ENCODE peak calls at places on chromosomes 7 and 10, in eight cellular contexts. One of them, this sample, is unnamed.

GRCh38 chr10:89458760-89459159 is 44.4 kb downstream of the IFIT5 start:
- DNase-seq in mesendoderm: no peak
- DNase-seq in renal cortical epithelial cell: no peak
- DNase-seq in activated naive CD4-positive, alpha-beta T cell treated with Interleukin-2 at 50 U/mL for 16 hours: no peak
- DNase-seq in hypothalamus: no peak
- DNase-seq in Peyer's patch: no peak
- DNase-seq in stimulated activated CD8-positive, alpha-beta memory T cell treated with anti-CD3 and anti-CD28 coated beads, Interleukin-2, amount 100 ng/mL, for 48 hours: no peak
- DNase-seq in CD8-positive, alpha-beta T cell: no peak
- DNase-seq in this sample: no peak

GRCh38 chr7:138550337-138550736 is 90.3 kb downstream of the TRIM24 start:
- DNase-seq in stimulated activated CD8-positive, alpha-beta memory T cell treated with anti-CD3 and anti-CD28 coated beads, Interleukin-2, amount 100 ng/mL, for 48 hours: no peak
- DNase-seq in CD8-positive, alpha-beta T cell: no peak
- DNase-seq in Peyer's patch: no peak
- DNase-seq in hypothalamus: no peak
- DNase-seq in activated naive CD4-positive, alpha-beta T cell treated with Interleukin-2 at 50 U/mL for 16 hours: no peak
- DNase-seq in mesendoderm: no peak
- DNase-seq in renal cortical epithelial cell: no peak
- DNase-seq in this sample: no peak

GRCh38 chr10:77970869-77971803 is 44.6 kb upstream of the DLG5 start:
- DNase-seq in activated naive CD4-positive, alpha-beta T cell treated with Interleukin-2 at 50 U/mL for 16 hours: no peak
- DNase-seq in mesendoderm: peak; percentile 95
- DNase-seq in renal cortical epithelial cell: peak; percentile 62
- DNase-seq in CD8-positive, alpha-beta T cell: no peak
- DNase-seq in stimulated activated CD8-positive, alpha-beta memory T cell treated with anti-CD3 and anti-CD28 coated beads, Interleukin-2, amount 100 ng/mL, for 48 hours: no peak
- DNase-seq in Peyer's patch: peak; percentile 73
- DNase-seq in hypothalamus: no peak
- DNase-seq in this sample: no peak

GRCh38 chr10:1213707-1214675 is 157.8 kb downstream of the WDR37 start:
- DNase-seq in renal cortical epithelial cell: no peak
- DNase-seq in stimulated activated CD8-positive, alpha-beta memory T cell treated with anti-CD3 and anti-CD28 coated beads, Interleukin-2, amount 100 ng/mL, for 48 hours: no peak
- DNase-seq in hypothalamus: no peak
- DNase-seq in CD8-positive, alpha-beta T cell: no peak
- DNase-seq in Peyer's patch: peak; percentile 21
- DNase-seq in mesendoderm: no peak
- DNase-seq in activated naive CD4-positive, alpha-beta T cell treated with Interleukin-2 at 50 U/mL for 16 hours: no peak
- DNase-seq in this sample: no peak

GRCh38 chr7:107502797-107503196 is 32.9 kb downstream of the GPR22 start:
- DNase-seq in renal cortical epithelial cell: no peak
- DNase-seq in activated naive CD4-positive, alpha-beta T cell treated with Interleukin-2 at 50 U/mL for 16 hours: no peak
- DNase-seq in stimulated activated CD8-positive, alpha-beta memory T cell treated with anti-CD3 and anti-CD28 coated beads, Interleukin-2, amount 100 ng/mL, for 48 hours: no peak
- DNase-seq in CD8-positive, alpha-beta T cell: no peak
- DNase-seq in hypothalamus: no peak
- DNase-seq in Peyer's patch: no peak
- DNase-seq in mesendoderm: no peak
- DNase-seq in this sample: no peak

GRCh38 chr7:134512271-134512670 is 15.1 kb upstream of the AKR1B10 start:
- DNase-seq in hypothalamus: no peak
- DNase-seq in renal cortical epithelial cell: no peak
- DNase-seq in mesendoderm: no peak
- DNase-seq in CD8-positive, alpha-beta T cell: no peak
- DNase-seq in stimulated activated CD8-positive, alpha-beta memory T cell treated with anti-CD3 and anti-CD28 coated beads, Interleukin-2, amount 100 ng/mL, for 48 hours: no peak
- DNase-seq in Peyer's patch: no peak
- DNase-seq in activated naive CD4-positive, alpha-beta T cell treated with Interleukin-2 at 50 U/mL for 16 hours: no peak
- DNase-seq in this sample: no peak

GRCh38 chr7:116212859-116213258 is 2.5 kb downstream of the TES start:
- DNase-seq in Peyer's patch: no peak
- DNase-seq in activated naive CD4-positive, alpha-beta T cell treated with Interleukin-2 at 50 U/mL for 16 hours: no peak
- DNase-seq in renal cortical epithelial cell: peak; percentile 35
- DNase-seq in stimulated activated CD8-positive, alpha-beta memory T cell treated with anti-CD3 and anti-CD28 coated beads, Interleukin-2, amount 100 ng/mL, for 48 hours: no peak
- DNase-seq in hypothalamus: no peak
- DNase-seq in CD8-positive, alpha-beta T cell: no peak
- DNase-seq in mesendoderm: no peak
- DNase-seq in this sample: no peak

GRCh38 chr10:29426420-29426819 is 137.6 kb downstream of the LYZL1 start:
- DNase-seq in Peyer's patch: no peak
- DNase-seq in CD8-positive, alpha-beta T cell: no peak
- DNase-seq in stimulated activated CD8-positive, alpha-beta memory T cell treated with anti-CD3 and anti-CD28 coated beads, Interleukin-2, amount 100 ng/mL, for 48 hours: no peak
- DNase-seq in activated naive CD4-positive, alpha-beta T cell treated with Interleukin-2 at 50 U/mL for 16 hours: no peak
- DNase-seq in hypothalamus: no peak
- DNase-seq in mesendoderm: no peak
- DNase-seq in renal cortical epithelial cell: no peak
- DNase-seq in this sample: no peak

GRCh38 chr10:109866168-109866994 is 56.9 kb downstream of the XPNPEP1 start:
- DNase-seq in renal cortical epithelial cell: no peak
- DNase-seq in activated naive CD4-positive, alpha-beta T cell treated with Interleukin-2 at 50 U/mL for 16 hours: no peak
- DNase-seq in mesendoderm: peak; percentile 48
- DNase-seq in stimulated activated CD8-positive, alpha-beta memory T cell treated with anti-CD3 and anti-CD28 coated beads, Interleukin-2, amount 100 ng/mL, for 48 hours: no peak
- DNase-seq in CD8-positive, alpha-beta T cell: no peak
- DNase-seq in hypothalamus: no peak
- DNase-seq in Peyer's patch: no peak
- DNase-seq in this sample: no peak

GRCh38 chr7:134557391-134557790 is 8.5 kb downstream of the AKR1B15 start:
- DNase-seq in activated naive CD4-positive, alpha-beta T cell treated with Interleukin-2 at 50 U/mL for 16 hours: no peak
- DNase-seq in mesendoderm: no peak
- DNase-seq in hypothalamus: no peak
- DNase-seq in renal cortical epithelial cell: no peak
- DNase-seq in Peyer's patch: no peak
- DNase-seq in CD8-positive, alpha-beta T cell: no peak
- DNase-seq in stimulated activated CD8-positive, alpha-beta memory T cell treated with anti-CD3 and anti-CD28 coated beads, Interleukin-2, amount 100 ng/mL, for 48 hours: no peak
- DNase-seq in this sample: no peak

GRCh38 chr7:140155428-140155827 is 21.4 kb downstream of the KDM7A start:
- DNase-seq in renal cortical epithelial cell: no peak
- DNase-seq in mesendoderm: no peak
- DNase-seq in activated naive CD4-positive, alpha-beta T cell treated with Interleukin-2 at 50 U/mL for 16 hours: no peak
- DNase-seq in Peyer's patch: no peak
- DNase-seq in hypothalamus: no peak
- DNase-seq in stimulated activated CD8-positive, alpha-beta memory T cell treated with anti-CD3 and anti-CD28 coated beads, Interleukin-2, amount 100 ng/mL, for 48 hours: no peak
- DNase-seq in CD8-positive, alpha-beta T cell: no peak
- DNase-seq in this sample: no peak

This sample was measured in central memory CD4-positive, alpha-beta T cell.